ENCODE peak calls at places on chromosome 4, in ten cellular contexts. O is ovary; I is CD8-positive, alpha-beta T cell; A is brain microvascular endothelial cell; D is left ventricle myocardium inferior; B is neural progenitor cell; N is glutamatergic neuron; S is GM13976; L is neural crest cell; F is adrenal gland. C is an unnamed sample.

GRCh38 chr4:80237992-80238391 is 28.5 kb upstream of the FGF5 start:
- DNase-seq in A (peak), N (no peak), S (no peak), F (no peak), D (no peak), B (no peak), O (no peak), I (no peak), L (no peak), C (peak)

GRCh38 chr4:147655639-147656038 is 28.3 kb downstream of the PRMT9 start:
- DNase-seq in D (no peak), I (no peak), S (no peak), B (no peak), F (no peak), N (no peak), O (no peak), L (no peak), A (no peak), C (no peak)

GRCh38 chr4:99945718-99946345 is 586 bp downstream of the DNAJB14 start:
- DNase-seq in O (no peak), S (no peak), F (no peak), A (no peak), B (no peak), I (no peak), D (no peak), N (no peak), L (no peak), C (no peak)

GRCh38 chr4:140982613-140983340 is 150.5 kb downstream of the RNF150 start:
- DNase-seq in L (no peak), A (no peak), I (no peak), F (no peak), N (no peak), B (no peak), S (no peak), O (no peak), D (no peak), C (no peak)

GRCh38 chr4:6695660-6696581 is 2.2 kb downstream of the S100P start:
- DNase-seq in D (no peak), N (no peak), I (peak), S (no peak), A (no peak), O (no peak), L (no peak), F (no peak), B (no peak), C (no peak)

GRCh38 chr4:79661196-79661595 is 253.2 kb upstream of the GK2 start:
- DNase-seq in B (no peak), L (no peak), D (no peak), A (no peak), S (no peak), N (no peak), F (no peak), I (no peak), O (no peak), C (no peak)

GRCh38 chr4:119627267-119628190 is 1.1 kb downstream of the PDE5A start:
- DNase-seq in I (peak), O (peak), D (peak), N (peak), A (peak), S (peak), B (peak), F (peak), L (peak), C (peak)

GRCh38 chr4:183443609-183444148 is 757 bp upstream of the CDKN2AIP start:
- DNase-seq in O (no peak), S (no peak), A (peak), L (no peak), N (no peak), I (peak), D (no peak), F (no peak), B (no peak), C (no peak)

GRCh38 chr4:136864580-136865185 is 667.6 kb downstream of the PCDH18 start:
- DNase-seq in L (peak), F (peak), N (no peak), S (peak), I (no peak), O (peak), B (peak), A (peak), D (no peak), C (peak)

GRCh38 chr4:25779021-25779420 is 83.8 kb downstream of the SEL1L3 start:
- DNase-seq in A (peak), F (no peak), S (no peak), L (no peak), I (no peak), N (no peak), O (no peak), D (no peak), B (no peak), C (no peak)

GRCh38 chr4:6918345-6918744 is 8.7 kb downstream of the TBC1D14 start:
- DNase-seq in I (no peak), L (no peak), A (no peak), O (no peak), F (no peak), B (no peak), S (no peak), N (no peak), D (no peak), C (no peak)

GRCh38 chr4:36237366-36238353 is 6.7 kb downstream of the ARAP2 start:
- DNase-seq in O (no peak), F (no peak), S (no peak), A (no peak), L (no peak), I (no peak), D (no peak), N (no peak), B (no peak), C (no peak)

GRCh38 chr4:163077611-163078010 is 89.1 kb downstream of the NAF1 start:
- DNase-seq in N (no peak), L (no peak), F (no peak), S (no peak), I (no peak), A (no peak), O (no peak), D (no peak), B (no peak), C (no peak)

GRCh38 chr4:67892905-67893304 is 9.1 kb upstream of the TMPRSS11D start:
- DNase-seq in N (no peak), B (peak), O (no peak), L (no peak), F (no peak), A (no peak), I (no peak), S (no peak), D (no peak), C (no peak)

GRCh38 chr4:15436515-15436914 is 8.7 kb downstream of the C1QTNF7 start:
- DNase-seq in N (no peak), O (peak), A (peak), F (no peak), L (no peak), S (no peak), B (no peak), I (no peak), D (no peak), C (no peak)

GRCh38 chr4:116639070-116639577 is 446.3 kb downstream of the TRAM1L1 start:
- DNase-seq in D (no peak), N (no peak), A (no peak), O (no peak), I (no peak), F (no peak), S (no peak), B (no peak), L (no peak), C (no peak)

GRCh38 chr4:110005461-110006056 is 92.9 kb downstream of the EGF start:
- DNase-seq in L (no peak), D (no peak), F (no peak), S (peak), A (peak), O (no peak), N (no peak), B (peak), I (no peak), C (peak)

GRCh38 chr4:152289963-152290362 is 245.9 kb downstream of the FBXW7 start:
- DNase-seq in O (no peak), B (no peak), F (no peak), S (no peak), A (no peak), L (no peak), N (no peak), I (no peak), D (no peak), C (no peak)

GRCh38 chr4:108426493-108426892 is 193.9 kb upstream of the RPL34 start:
- DNase-seq in I (no peak), O (no peak), F (no peak), A (peak), L (no peak), B (no peak), D (no peak), S (no peak), N (no peak), C (no peak)

DNA sequence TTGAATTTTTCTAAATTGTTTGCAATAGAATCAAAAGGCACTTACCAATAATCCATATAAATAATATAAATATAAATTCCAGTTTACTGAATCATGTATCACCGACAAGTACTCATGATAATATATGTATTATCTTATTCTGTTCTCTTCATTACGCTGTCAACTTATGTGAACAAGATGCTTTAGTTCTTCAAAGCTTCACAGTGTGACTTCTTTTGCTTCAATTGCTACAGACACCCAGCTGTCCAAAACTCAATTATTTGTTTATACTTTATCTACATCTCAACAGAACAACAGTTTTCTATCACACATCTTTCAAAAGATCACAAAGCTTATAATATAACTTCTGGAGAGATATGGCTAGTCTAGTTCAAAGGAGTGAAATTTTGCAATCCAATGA is 1499.9 kb upstream of the PCDH10 start:
- DNase-seq in F (no peak), B (no peak), A (no peak), S (no peak), I (no peak), N (no peak), O (no peak), D (no peak), L (no peak), C (no peak)
- TF ChIP-seq CTCF in F (no peak), B (no peak), A (no peak), S (no peak), I (no peak), N (no peak), O (no peak), D (no peak), L (no peak), C (no peak)

DNA sequence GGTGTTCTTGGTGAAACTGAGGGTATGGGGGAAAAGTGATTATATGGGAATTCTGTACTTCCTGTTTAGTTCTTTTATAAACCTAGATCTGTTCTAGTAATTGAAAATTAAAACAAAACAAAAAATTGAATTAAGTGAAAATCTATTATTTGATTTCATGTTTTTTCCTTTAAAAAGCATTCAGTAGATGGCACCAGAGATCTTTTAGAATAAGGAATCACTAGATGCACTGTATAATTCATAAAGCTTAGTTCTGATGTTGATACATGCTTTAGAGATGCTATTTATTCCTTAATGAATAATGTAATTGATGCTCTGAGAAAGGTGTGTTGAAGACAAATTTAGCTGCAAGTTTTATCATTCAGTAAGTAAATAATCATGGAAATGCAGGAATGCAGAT is 87.3 kb downstream of the LCORL start:
- DNase-seq in N (no peak), L (no peak), B (no peak), I (no peak), O (no peak), S (no peak), F (no peak), D (no peak), A (no peak), C (no peak)
- TF ChIP-seq CTCF in N (no peak), L (no peak), B (no peak), I (no peak), O (no peak), S (no peak), F (peak), D (no peak), A (no peak), C (peak)

DNA sequence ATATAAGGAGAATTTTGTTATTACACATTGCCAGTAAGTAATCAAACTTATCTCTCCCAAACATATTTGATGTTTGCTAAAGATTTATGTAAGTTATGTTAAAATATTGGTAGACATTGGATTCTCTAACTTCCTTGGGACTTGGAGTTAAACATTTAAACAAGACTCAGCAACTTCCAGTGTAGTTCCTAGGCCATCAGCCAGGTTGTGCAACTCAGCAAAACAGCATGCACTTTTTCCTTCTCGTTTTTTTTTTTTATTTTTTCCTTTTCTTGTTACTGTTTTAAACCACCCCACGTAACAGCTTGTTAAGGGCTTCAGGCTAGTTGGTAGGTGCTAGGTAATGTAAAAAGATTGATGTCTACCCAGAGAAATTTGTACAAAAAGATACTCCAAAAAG is 510.4 kb downstream of the ANKRD50 start:
- DNase-seq in A (no peak), F (no peak), O (no peak), S (no peak), I (no peak), N (no peak), D (peak), L (no peak), B (no peak), C (no peak)
- TF ChIP-seq CTCF in A (peak), F (peak), O (no peak), S (no peak), I (no peak), N (no peak), D (peak), L (no peak), B (no peak), C (peak)

GRCh38 chr4:37891221-37892159 is 606 bp downstream of the TBC1D1 start:
- DNase-seq in B (peak), S (peak), L (no peak), O (no peak), A (no peak), D (peak), F (peak), N (no peak), I (peak), C (no peak)
- TF ChIP-seq CTCF in B (no peak), S (no peak), L (peak), O (no peak), A (no peak), D (no peak), F (no peak), N (no peak), I (no peak), C (no peak)

DNA sequence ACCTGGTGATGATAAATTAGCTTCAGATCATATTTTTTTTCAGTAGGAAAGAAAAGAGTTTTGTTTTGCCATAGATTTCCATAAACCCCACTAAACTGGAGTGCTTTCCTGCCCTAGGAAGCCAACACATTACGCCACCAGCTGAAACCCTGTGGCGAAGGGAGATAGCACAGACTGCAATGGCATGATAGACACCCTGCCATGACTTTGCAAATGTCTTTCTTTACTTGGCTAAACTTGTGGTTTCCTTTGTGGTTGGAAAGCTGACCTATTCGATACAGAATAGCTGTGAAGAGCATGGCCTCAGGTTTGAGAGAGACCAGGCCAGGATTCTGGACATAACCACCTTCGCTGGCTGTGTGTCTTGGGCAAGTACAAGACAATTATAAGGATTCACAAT is 19.1 kb downstream of the MFAP3L start:
- DNase-seq in F (no peak), I (no peak), D (no peak), B (no peak), A (no peak), L (no peak), N (no peak), S (no peak), O (no peak), C (no peak)
- TF ChIP-seq CTCF in F (no peak), I (no peak), D (no peak), B (no peak), A (no peak), L (no peak), N (no peak), S (no peak), O (no peak), C (no peak)

DNA sequence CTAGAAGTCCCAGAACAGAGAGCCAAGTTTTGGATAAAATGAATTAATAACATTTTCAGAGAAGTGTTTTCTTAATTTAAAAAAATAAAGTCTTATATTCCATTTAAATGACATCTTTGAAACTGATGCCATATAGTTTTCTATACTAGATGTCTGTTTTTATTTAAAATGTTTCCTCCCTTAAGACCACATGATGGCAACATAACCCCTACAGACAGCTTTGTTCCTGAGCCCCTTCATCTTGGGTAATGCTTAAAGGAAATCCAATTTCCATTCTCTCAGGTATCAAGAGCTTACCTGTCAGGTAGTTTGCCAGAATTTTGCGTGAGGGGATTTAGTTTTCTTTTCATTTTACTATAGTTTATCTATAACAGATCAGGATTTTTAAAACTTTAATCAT is 181.4 kb upstream of the UGT8 start:
- DNase-seq in F (no peak), L (no peak), S (no peak), N (no peak), O (no peak), D (no peak), I (no peak), B (peak), A (no peak), C (no peak)
- TF ChIP-seq CTCF in F (no peak), L (peak), S (no peak), N (no peak), O (no peak), D (no peak), I (no peak), B (peak), A (peak), C (no peak)